ENCODE peak calls at places on chromosome 15, in five cellular contexts. One of them, this sample, is unnamed. For H3K4me1, the result is how much of the 10 kb centered on the place peaks cover.

GRCh38 chr15:79675982-79676381 is 220.8 kb downstream of the MTHFS start:
- DNase-seq in mesendoderm: peak
- DNase-seq in CD8-positive, alpha-beta T cell: no peak
- DNase-seq in left lung: no peak
- DNase-seq in H9: no peak
- DNase-seq in this sample: no peak

GRCh38 chr15:60819860-60820259 is 340.9 kb upstream of the ICE2 start:
- DNase-seq in mesendoderm: no peak
- DNase-seq in CD8-positive, alpha-beta T cell: no peak
- DNase-seq in left lung: no peak
- DNase-seq in H9: no peak
- DNase-seq in this sample: no peak

GRCh38 chr15:84840741-84841429 is 23.7 kb downstream of the ALPK3 start:
- DNase-seq in mesendoderm: no peak
- DNase-seq in CD8-positive, alpha-beta T cell: no peak
- DNase-seq in left lung: peak
- DNase-seq in H9: peak
- DNase-seq in this sample: peak

GRCh38 chr15:79661411-79661810 is 229.3 kb downstream of the MINAR1 start:
- DNase-seq in mesendoderm: no peak
- DNase-seq in CD8-positive, alpha-beta T cell: no peak
- DNase-seq in left lung: no peak
- DNase-seq in H9: no peak
- DNase-seq in this sample: no peak

GRCh38 chr15:33278816-33279612 is 31.8 kb upstream of the RYR3 start:
- DNase-seq in mesendoderm: peak
- DNase-seq in CD8-positive, alpha-beta T cell: no peak
- DNase-seq in left lung: no peak
- DNase-seq in H9: peak
- DNase-seq in this sample: no peak

GRCh38 chr15:97968380-97968779 is 7.9 kb downstream of the ARRDC4 start:
- DNase-seq in mesendoderm: no peak
- DNase-seq in CD8-positive, alpha-beta T cell: no peak
- DNase-seq in left lung: no peak
- DNase-seq in H9: no peak
- DNase-seq in this sample: no peak

GRCh38 chr15:37933685-37934084 is 755 bp upstream of the TMCO5A start:
- DNase-seq in mesendoderm: no peak
- DNase-seq in CD8-positive, alpha-beta T cell: no peak
- DNase-seq in left lung: no peak
- DNase-seq in H9: no peak
- DNase-seq in this sample: no peak

GRCh38 chr15:43881944-43882343 is 55.1 kb downstream of the WDR76 start:
- DNase-seq in mesendoderm: peak
- DNase-seq in CD8-positive, alpha-beta T cell: no peak
- DNase-seq in left lung: no peak
- DNase-seq in H9: peak
- DNase-seq in this sample: no peak

GRCh38 chr15:94293411-94294402 is 62.3 kb downstream of the MCTP2 start:
- DNase-seq in mesendoderm: no peak
- DNase-seq in CD8-positive, alpha-beta T cell: no peak
- DNase-seq in left lung: no peak
- DNase-seq in H9: no peak
- DNase-seq in this sample: no peak

GRCh38 chr15:92981333-92981732 is 81.2 kb downstream of the CHD2 start:
- DNase-seq in mesendoderm: no peak
- DNase-seq in CD8-positive, alpha-beta T cell: no peak
- DNase-seq in left lung: no peak
- DNase-seq in H9: no peak
- DNase-seq in this sample: no peak

GRCh38 chr15:65028921-65029735 is at the start of gene MTFMT:
- DNase-seq in mesendoderm: peak
- DNase-seq in CD8-positive, alpha-beta T cell: peak
- DNase-seq in left lung: peak
- DNase-seq in H9: peak
- DNase-seq in this sample: peak

GRCh38 chr15:89184886-89185526 is 36.4 kb downstream of the RLBP1 start:
- DNase-seq in mesendoderm: no peak
- DNase-seq in CD8-positive, alpha-beta T cell: no peak
- DNase-seq in left lung: no peak
- DNase-seq in H9: no peak
- DNase-seq in this sample: no peak

GRCh38 chr15:61084944-61085367 is 144.1 kb downstream of the RORA start:
- DNase-seq in mesendoderm: peak
- DNase-seq in CD8-positive, alpha-beta T cell: no peak
- DNase-seq in left lung: no peak
- DNase-seq in H9: peak
- DNase-seq in this sample: peak

DNA sequence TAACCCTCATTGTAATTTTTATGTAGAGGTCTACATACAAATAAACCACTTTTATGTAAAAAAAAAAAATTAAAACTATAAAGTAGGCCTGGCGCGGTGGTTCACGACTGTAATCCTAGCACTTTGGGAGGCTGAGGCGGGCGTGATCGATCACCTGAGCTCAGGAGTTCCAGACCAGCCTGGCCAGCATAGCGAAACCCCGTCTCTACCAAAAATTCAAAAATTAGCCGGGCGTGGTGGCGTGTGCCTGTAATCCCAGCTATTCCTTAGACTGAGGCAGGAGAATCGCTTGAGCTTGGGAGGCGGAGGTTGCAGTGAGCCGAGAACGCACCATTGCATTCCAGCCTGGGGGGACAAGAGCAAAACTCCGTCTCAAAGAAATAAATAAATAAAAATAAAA is 766 bp upstream of the SLC12A6 start:
- DNase-seq in mesendoderm: no peak
- DNase-seq in CD8-positive, alpha-beta T cell: no peak
- DNase-seq in left lung: no peak
- DNase-seq in H9: no peak
- DNase-seq in this sample: no peak
- H3K4me1 ChIP-seq in mesendoderm: under half
- H3K4me1 ChIP-seq in CD8-positive, alpha-beta T cell: half or more
- H3K4me1 ChIP-seq in left lung: half or more
- H3K4me1 ChIP-seq in H9: under half
- H3K4me1 ChIP-seq in this sample: under half

GRCh38 chr15:76572983-76573314 is 236.4 kb downstream of the ISL2 start:
- DNase-seq in mesendoderm: no peak
- DNase-seq in CD8-positive, alpha-beta T cell: no peak
- DNase-seq in left lung: no peak
- DNase-seq in H9: no peak
- DNase-seq in this sample: no peak

GRCh38 chr15:76577879-76578512 is 241.4 kb downstream of the ISL2 start:
- DNase-seq in mesendoderm: no peak
- DNase-seq in CD8-positive, alpha-beta T cell: no peak
- DNase-seq in left lung: no peak
- DNase-seq in H9: no peak
- DNase-seq in this sample: no peak

GRCh38 chr15:76576526-76577279 is 240.1 kb downstream of the ISL2 start:
- DNase-seq in mesendoderm: peak
- DNase-seq in CD8-positive, alpha-beta T cell: no peak
- DNase-seq in left lung: no peak
- DNase-seq in H9: no peak
- DNase-seq in this sample: peak

GRCh38 chr15:76575177-76576078 is 238.9 kb downstream of the ISL2 start:
- DNase-seq in mesendoderm: no peak
- DNase-seq in CD8-positive, alpha-beta T cell: no peak
- DNase-seq in left lung: no peak
- DNase-seq in H9: no peak
- DNase-seq in this sample: no peak
- H3K4me1 ChIP-seq in mesendoderm: under half
- H3K4me1 ChIP-seq in CD8-positive, alpha-beta T cell: under half
- H3K4me1 ChIP-seq in left lung: under half
- H3K4me1 ChIP-seq in H9: under half
- H3K4me1 ChIP-seq in this sample: under half

GRCh38 chr15:96340611-96341464 is 10.3 kb downstream of the NR2F2 start:
- DNase-seq in mesendoderm: peak
- DNase-seq in CD8-positive, alpha-beta T cell: no peak
- DNase-seq in left lung: no peak
- DNase-seq in H9: peak
- DNase-seq in this sample: peak
- H3K4me1 ChIP-seq in mesendoderm: under half
- H3K4me1 ChIP-seq in CD8-positive, alpha-beta T cell: under half
- H3K4me1 ChIP-seq in left lung: under half
- H3K4me1 ChIP-seq in H9: under half
- H3K4me1 ChIP-seq in this sample: under half

GRCh38 chr15:50390549-50391264 is 33.5 kb upstream of the USP8 start:
- DNase-seq in mesendoderm: peak
- DNase-seq in CD8-positive, alpha-beta T cell: no peak
- DNase-seq in left lung: no peak
- DNase-seq in H9: no peak
- DNase-seq in this sample: no peak
- H3K4me1 ChIP-seq in mesendoderm: under half
- H3K4me1 ChIP-seq in CD8-positive, alpha-beta T cell: under half
- H3K4me1 ChIP-seq in left lung: under half
- H3K4me1 ChIP-seq in H9: under half
- H3K4me1 ChIP-seq in this sample: under half

GRCh38 chr15:83288381-83288801 is 3.9 kb upstream of the BNC1 start:
- DNase-seq in mesendoderm: peak
- DNase-seq in CD8-positive, alpha-beta T cell: no peak
- DNase-seq in left lung: peak
- DNase-seq in H9: peak
- DNase-seq in this sample: no peak
- H3K4me1 ChIP-seq in mesendoderm: under half
- H3K4me1 ChIP-seq in CD8-positive, alpha-beta T cell: under half
- H3K4me1 ChIP-seq in left lung: under half
- H3K4me1 ChIP-seq in H9: under half
- H3K4me1 ChIP-seq in this sample: under half

DNA sequence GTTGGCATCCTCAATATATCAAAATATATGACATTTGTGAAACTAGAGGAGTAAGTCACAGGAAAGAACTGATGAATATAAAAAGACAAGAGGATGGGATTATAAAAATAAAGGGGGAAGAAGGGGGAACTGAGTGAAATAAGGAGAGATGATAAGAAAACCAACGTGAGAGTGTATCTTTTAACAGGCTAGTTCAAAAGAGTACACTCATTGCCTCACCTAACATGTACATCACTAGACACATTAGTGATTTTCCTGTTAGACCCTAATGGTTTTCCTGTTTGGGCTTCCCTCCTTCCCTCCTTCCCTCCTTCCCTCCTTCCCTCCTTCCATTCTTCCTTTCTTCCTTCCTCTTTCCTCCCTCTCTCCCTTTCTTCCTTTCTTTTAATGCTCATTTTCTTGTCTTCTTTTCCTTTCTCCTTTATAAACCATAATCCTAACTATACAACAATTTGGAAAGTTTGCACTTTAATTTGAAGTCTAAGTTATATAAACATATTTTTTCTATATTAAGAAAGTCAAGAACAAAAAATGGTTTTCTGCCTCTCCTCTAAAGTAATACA is 35.8 kb downstream of the FSIP1 start:
- DNase-seq in mesendoderm: no peak
- DNase-seq in CD8-positive, alpha-beta T cell: no peak
- DNase-seq in left lung: no peak
- DNase-seq in H9: no peak
- DNase-seq in this sample: no peak
- H3K4me1 ChIP-seq in mesendoderm: under half
- H3K4me1 ChIP-seq in CD8-positive, alpha-beta T cell: under half
- H3K4me1 ChIP-seq in left lung: under half
- H3K4me1 ChIP-seq in H9: under half
- H3K4me1 ChIP-seq in this sample: under half